ENCODE peak calls at places on chromosomes 16 and 17, in four cellular contexts. J is AG10803, K is foreskin fibroblast, U is brain microvascular endothelial cell. W is an unnamed sample.

GRCh38 chr16:29710227-29711219 is 31.5 kb downstream of the QPRT start:
- DNase-seq in J (peak), U (peak), K (peak), W (peak)

GRCh38 chr17:34254146-34254545 is 939 bp upstream of the CCL2 start:
- DNase-seq in U (no peak), K (peak), J (peak), W (no peak)

GRCh38 chr17:62668091-62668804 is 40.8 kb downstream of the MRC2 start:
- DNase-seq in U (no peak), K (no peak), J (no peak), W (no peak)

GRCh38 chr17:17176341-17176740 is 29.8 kb downstream of the PLD6 start:
- DNase-seq in K (no peak), J (no peak), U (no peak), W (no peak)

GRCh38 chr17:45430738-45431530 is 1.7 kb downstream of the ARHGAP27 start:
- DNase-seq in J (no peak), U (no peak), K (no peak), W (no peak)

GRCh38 chr17:69717214-69717613 is 302.7 kb downstream of the MAP2K6 start:
- DNase-seq in U (no peak), K (no peak), J (no peak), W (no peak)

GRCh38 chr17:142102-142661 is 4.8 kb downstream of the SCGB1C2 start:
- DNase-seq in U (peak), J (peak), K (no peak), W (no peak)

GRCh38 chr16:85296859-85297698 is 184.8 kb upstream of the CIBAR2 start:
- DNase-seq in K (no peak), J (peak), U (no peak), W (no peak)

GRCh38 chr16:55502801-55503366 is 6.0 kb upstream of the LPCAT2 start:
- DNase-seq in J (peak), U (peak), K (peak), W (peak)

GRCh38 chr17:50944054-50944901 is 78.1 kb upstream of the TOB1 start:
- DNase-seq in J (peak), K (peak), U (no peak), W (no peak)

GRCh38 chr16:2270588-2271470 is 2.9 kb upstream of the RNPS1 start:
- DNase-seq in U (no peak), K (no peak), J (no peak), W (no peak)

GRCh38 chr16:2271848-2272461 is 4.0 kb upstream of the RNPS1 start:
- DNase-seq in U (no peak), J (no peak), K (no peak), W (no peak)

GRCh38 chr16:2267913-2268666 is at the start of gene RNPS1:
- DNase-seq in J (peak), K (peak), U (peak), W (peak)

GRCh38 chr16:2273484-2273883 is 5.6 kb upstream of the RNPS1 start:
- DNase-seq in U (no peak), J (no peak), K (no peak), W (no peak)

DNA sequence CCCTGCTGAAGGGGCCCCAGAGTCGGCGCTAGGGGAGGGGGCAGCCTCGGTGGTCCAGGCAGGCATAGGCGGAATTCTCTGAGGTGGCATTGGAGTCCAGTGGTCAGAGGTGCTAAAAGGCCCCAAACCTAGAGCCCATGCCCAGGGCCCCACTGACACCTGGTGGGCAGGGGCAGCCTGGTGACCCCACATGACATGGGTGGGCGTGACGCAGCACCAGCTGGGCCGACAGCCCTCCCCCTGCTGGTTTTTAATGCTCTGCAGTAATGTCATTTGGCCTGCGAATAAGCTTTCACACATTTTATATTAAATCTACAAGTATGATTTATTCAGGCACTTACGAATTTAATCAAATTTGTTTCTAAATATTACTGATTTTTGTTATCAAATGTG is 2.1 kb upstream of the RNPS1 start:
- DNase-seq in K (no peak), U (no peak), J (no peak), W (no peak)
- H3K4me3 ChIP-seq in K (no peak), U (no peak), J (peak), W (no peak)

GRCh38 chr17:40354191-40355122 is 10.1 kb downstream of the GJD3 start:
- DNase-seq in J (no peak), K (no peak), U (no peak), W (no peak)

GRCh38 chr17:40350410-40351184 is 13.9 kb downstream of the GJD3 start:
- DNase-seq in U (peak), J (no peak), K (no peak), W (no peak)

GRCh38 chr17:40351185-40352043 is 13.1 kb downstream of the GJD3 start:
- DNase-seq in J (no peak), K (no peak), U (no peak), W (no peak)

GRCh38 chr17:40352779-40353394 is 11.7 kb downstream of the GJD3 start:
- DNase-seq in K (no peak), U (no peak), J (no peak), W (no peak)

GRCh38 chr17:40352044-40352778 is 12.3 kb downstream of the GJD3 start:
- DNase-seq in U (no peak), K (no peak), J (no peak), W (no peak)
- TF ChIP-seq CTCF in U (no peak), K (no peak), J (no peak), W (no peak)

DNA sequence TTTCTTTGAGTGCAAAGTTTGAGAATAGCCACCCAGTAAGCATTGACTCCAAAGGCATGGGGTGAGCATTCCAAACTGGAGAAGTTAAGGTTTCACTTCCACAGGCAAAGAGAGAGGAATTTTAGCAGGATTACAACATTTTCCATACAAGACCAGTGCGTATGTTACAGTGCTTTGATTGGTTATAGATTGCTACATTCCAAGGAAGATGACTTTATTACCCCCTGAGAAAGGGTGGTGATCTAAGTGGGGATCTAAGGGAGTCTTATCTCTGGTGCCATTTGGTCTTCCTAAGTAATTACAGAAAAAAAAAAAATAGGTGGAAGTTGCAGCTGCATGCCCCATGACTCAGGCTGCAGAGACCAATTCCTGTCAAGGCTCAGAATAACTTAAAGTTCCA is 11.3 kb downstream of the SLC46A1 start:
- DNase-seq in J (peak), K (no peak), U (no peak), W (no peak)
- H3K4me3 ChIP-seq in J (no peak), K (no peak), U (no peak), W (no peak)

DNA sequence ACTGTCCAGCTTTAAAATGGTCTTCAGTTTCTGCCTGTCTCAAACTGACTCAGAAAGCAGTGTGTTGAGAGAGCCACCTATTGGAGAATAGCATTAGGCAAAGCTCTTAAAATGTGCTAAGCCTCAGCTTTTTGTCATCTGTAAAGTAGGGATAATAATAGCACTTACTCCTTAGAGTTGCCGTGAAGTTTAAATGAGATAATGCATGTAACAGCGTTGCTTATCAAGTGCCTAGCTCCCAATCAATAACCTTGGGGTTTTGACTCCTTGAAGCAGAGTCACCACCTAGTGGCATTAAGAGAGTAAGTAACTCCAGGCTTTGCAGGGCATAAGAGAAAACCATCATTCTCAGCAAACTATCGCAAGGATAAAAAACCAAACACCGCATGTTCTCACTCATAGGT is 163.3 kb downstream of the HS3ST2 start:
- DNase-seq in K (peak), J (peak), U (no peak), W (no peak)
- TF ChIP-seq CTCF in K (peak), J (peak), U (no peak), W (no peak)

DNA sequence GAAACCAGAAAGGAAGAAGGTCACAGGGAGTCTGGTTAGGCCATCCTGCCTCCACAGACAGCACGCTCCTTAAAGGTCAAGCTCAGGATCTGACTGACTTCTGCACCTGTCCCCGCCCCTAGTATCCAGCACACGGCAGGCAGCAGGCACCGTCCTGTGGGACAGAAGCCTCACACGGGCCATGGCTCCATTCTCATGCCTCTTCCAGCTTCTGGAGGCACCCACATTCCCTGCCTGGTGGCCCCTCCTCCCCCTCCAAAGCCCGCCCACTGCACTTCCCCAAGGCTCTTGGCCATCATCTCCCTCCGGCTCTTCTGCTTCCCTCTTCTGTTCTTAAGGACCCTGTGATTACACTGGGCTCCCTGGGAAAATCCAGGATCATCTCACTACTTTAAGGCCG is 3.6 kb downstream of the CANT1 start:
- DNase-seq in K (no peak), U (no peak), J (no peak), W (no peak)
- H3K4me3 ChIP-seq in K (no peak), U (no peak), J (no peak), W (no peak)

DNA sequence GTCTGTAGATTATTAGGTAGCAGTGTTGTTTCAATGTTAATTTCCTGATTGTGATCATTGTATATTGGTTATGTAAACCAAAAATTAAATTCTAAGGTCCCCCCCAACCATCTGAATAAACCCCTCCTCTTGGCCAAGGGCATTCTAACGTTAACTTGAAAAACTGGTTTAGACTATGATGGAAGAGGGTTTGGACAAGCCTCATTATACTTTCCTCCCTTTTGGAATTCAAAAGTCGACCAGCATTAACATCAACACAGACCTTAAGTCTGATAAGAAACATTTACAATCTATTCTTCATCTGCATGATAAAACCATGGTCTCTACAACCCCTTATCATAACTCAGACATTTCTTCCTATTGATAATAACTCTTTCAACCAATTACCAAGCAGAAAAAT is 20.6 kb upstream of the KIFC3 start:
- DNase-seq in J (no peak), K (no peak), U (no peak), W (no peak)
- TF ChIP-seq CTCF in J (no peak), K (no peak), U (no peak), W (no peak)

DNA sequence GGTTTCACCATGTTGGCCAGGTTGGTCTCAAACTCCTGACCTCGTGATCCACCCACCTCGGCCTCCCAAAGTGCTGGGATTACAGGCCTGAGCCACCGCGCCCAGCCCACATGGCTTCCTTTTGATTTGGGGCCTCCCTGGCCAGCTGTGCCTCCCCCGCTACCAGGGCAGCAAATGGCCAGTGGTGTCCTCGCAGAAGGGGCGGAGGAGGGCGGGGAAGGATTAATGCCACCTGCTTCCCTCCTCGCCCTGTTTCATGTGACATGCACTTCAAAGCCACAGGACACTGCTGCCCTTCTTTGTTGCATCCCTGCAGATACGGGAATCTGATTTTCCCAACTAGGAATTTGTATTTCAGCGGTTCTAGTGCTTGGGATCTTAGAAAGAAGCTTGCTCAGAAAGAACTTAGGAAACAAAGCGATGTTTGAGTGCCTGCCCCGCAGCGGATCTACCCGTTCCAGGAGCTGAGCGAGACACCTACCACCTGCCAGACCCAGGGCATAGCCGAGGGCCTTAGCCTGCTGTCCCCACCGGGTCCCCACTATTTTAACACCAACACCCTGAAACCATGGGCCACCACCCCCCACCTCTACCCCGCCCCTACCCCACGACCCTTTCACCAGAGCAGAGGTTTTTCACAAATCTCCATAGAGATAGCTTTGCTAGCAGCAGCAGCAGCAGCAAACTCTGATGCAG is 37.7 kb upstream of the CCDC182 start:
- DNase-seq in J (no peak), K (no peak), U (no peak), W (no peak)
- H3K4me3 ChIP-seq in J (no peak), K (no peak), U (no peak), W (no peak)

GRCh38 chr16:50326835-50327465 is 41.8 kb downstream of the BRD7 start:
- DNase-seq in J (peak), U (peak), K (peak), W (peak)
- TF ChIP-seq CTCF in J (peak), U (peak), K (peak), W (peak)

GRCh38 chr16:89374393-89374948 is 115.9 kb downstream of the ANKRD11 start:
- DNase-seq in U (peak), K (no peak), J (no peak), W (no peak)
- H3K4me3 ChIP-seq in U (no peak), K (no peak), J (no peak), W (no peak)

GRCh38 chr17:37737971-37738370 is 6.9 kb downstream of the HNF1B start:
- DNase-seq in U (peak), J (peak), K (no peak), W (peak)

GRCh38 chr17:37735165-37735564 is 9.7 kb downstream of the HNF1B start:
- DNase-seq in K (no peak), J (no peak), U (no peak), W (no peak)

GRCh38 chr17:37736428-37736827 is 8.4 kb downstream of the HNF1B start:
- DNase-seq in K (no peak), U (no peak), J (no peak), W (no peak)

GRCh38 chr17:37740861-37741260 is 4.0 kb downstream of the HNF1B start:
- DNase-seq in U (no peak), K (no peak), J (no peak), W (no peak)

DNA sequence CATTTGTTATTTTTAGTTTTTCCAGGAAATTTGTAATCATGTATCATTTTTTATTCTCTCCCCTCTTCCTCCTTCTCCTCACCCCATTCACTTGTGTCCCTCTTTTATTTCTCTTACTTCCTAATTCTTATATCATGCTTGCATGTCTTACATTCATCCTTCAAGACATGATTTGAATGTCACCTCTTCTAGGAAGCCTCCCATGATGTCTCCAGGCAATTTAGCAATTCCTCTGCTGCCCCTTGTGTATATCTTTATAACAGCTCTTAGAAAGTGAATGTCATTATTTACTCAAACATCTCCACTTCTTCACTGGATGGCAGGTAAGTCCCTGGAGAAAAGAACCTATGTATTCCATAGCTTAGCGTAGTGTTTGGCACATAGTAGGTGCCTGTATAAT is 7.8 kb downstream of the HNF1B start:
- DNase-seq in J (no peak), U (no peak), K (no peak), W (no peak)
- TF ChIP-seq CTCF in J (peak), U (peak), K (peak), W (peak)

W was measured in astrocyte of the cerebellum.